ENCODE peak calls at places on chromosomes 2 and 18, in six cellular contexts. One of them, this sample, is unnamed. For H3K27me3, the result is how much of the 10 kb centered on the place peaks cover.

GRCh38 chr2:202771741-202772470 is 99.7 kb downstream of the ICA1L start:
- DNase-seq in endothelial cell of umbilical vein: no peak
- DNase-seq in HCT116: no peak
- DNase-seq in SK-N-SH: no peak
- DNase-seq in colonic mucosa: no peak
- DNase-seq in neuronal stem cell: no peak
- DNase-seq in this sample: no peak

GRCh38 chr2:207223051-207223450 is 57.3 kb upstream of the KLF7 start:
- DNase-seq in colonic mucosa: no peak
- DNase-seq in endothelial cell of umbilical vein: no peak
- DNase-seq in HCT116: no peak
- DNase-seq in SK-N-SH: no peak
- DNase-seq in neuronal stem cell: no peak
- DNase-seq in this sample: no peak

GRCh38 chr2:237297421-237298155 is 116.4 kb downstream of the COL6A3 start:
- DNase-seq in colonic mucosa: no peak
- DNase-seq in neuronal stem cell: no peak
- DNase-seq in HCT116: no peak
- DNase-seq in SK-N-SH: no peak
- DNase-seq in endothelial cell of umbilical vein: no peak
- DNase-seq in this sample: peak

GRCh38 chr2:138974651-138975050 is 194.5 kb upstream of the NXPH2 start:
- DNase-seq in HCT116: no peak
- DNase-seq in colonic mucosa: no peak
- DNase-seq in endothelial cell of umbilical vein: no peak
- DNase-seq in neuronal stem cell: no peak
- DNase-seq in SK-N-SH: no peak
- DNase-seq in this sample: no peak

GRCh38 chr2:71884303-71885042 is 263.2 kb downstream of the CYP26B1 start:
- DNase-seq in endothelial cell of umbilical vein: peak
- DNase-seq in colonic mucosa: no peak
- DNase-seq in neuronal stem cell: no peak
- DNase-seq in SK-N-SH: no peak
- DNase-seq in HCT116: no peak
- DNase-seq in this sample: no peak

GRCh38 chr2:149731112-149731511 is 143.5 kb upstream of the MMADHC start:
- DNase-seq in colonic mucosa: no peak
- DNase-seq in endothelial cell of umbilical vein: no peak
- DNase-seq in neuronal stem cell: no peak
- DNase-seq in SK-N-SH: no peak
- DNase-seq in HCT116: no peak
- DNase-seq in this sample: no peak

GRCh38 chr2:70463581-70463980 is 90.0 kb downstream of the TGFA start:
- DNase-seq in endothelial cell of umbilical vein: no peak
- DNase-seq in colonic mucosa: no peak
- DNase-seq in HCT116: no peak
- DNase-seq in neuronal stem cell: no peak
- DNase-seq in SK-N-SH: no peak
- DNase-seq in this sample: no peak

GRCh38 chr2:189142893-189143759 is 36.4 kb downstream of the COL5A2 start:
- DNase-seq in HCT116: peak
- DNase-seq in colonic mucosa: peak
- DNase-seq in SK-N-SH: no peak
- DNase-seq in neuronal stem cell: peak
- DNase-seq in endothelial cell of umbilical vein: peak
- DNase-seq in this sample: peak

GRCh38 chr2:173652731-173653426 is 298.2 kb downstream of the CDCA7 start:
- DNase-seq in endothelial cell of umbilical vein: peak
- DNase-seq in colonic mucosa: no peak
- DNase-seq in HCT116: peak
- DNase-seq in neuronal stem cell: no peak
- DNase-seq in SK-N-SH: no peak
- DNase-seq in this sample: no peak

GRCh38 chr2:157193461-157193860 is 64.0 kb upstream of the GALNT5 start:
- DNase-seq in SK-N-SH: no peak
- DNase-seq in neuronal stem cell: no peak
- DNase-seq in endothelial cell of umbilical vein: no peak
- DNase-seq in colonic mucosa: no peak
- DNase-seq in HCT116: no peak
- DNase-seq in this sample: no peak

GRCh38 chr2:141589314-141589713 is 541.5 kb downstream of the LRP1B start:
- DNase-seq in HCT116: no peak
- DNase-seq in neuronal stem cell: no peak
- DNase-seq in colonic mucosa: no peak
- DNase-seq in SK-N-SH: no peak
- DNase-seq in endothelial cell of umbilical vein: no peak
- DNase-seq in this sample: no peak

GRCh38 chr2:233865838-233866237 is 2.3 kb downstream of the MSL3B start:
- DNase-seq in HCT116: no peak
- DNase-seq in SK-N-SH: peak
- DNase-seq in endothelial cell of umbilical vein: no peak
- DNase-seq in colonic mucosa: no peak
- DNase-seq in neuronal stem cell: no peak
- DNase-seq in this sample: peak

GRCh38 chr18:58847383-58848071 is 17.1 kb upstream of the ZNF532 start:
- DNase-seq in HCT116: no peak
- DNase-seq in endothelial cell of umbilical vein: peak
- DNase-seq in SK-N-SH: no peak
- DNase-seq in colonic mucosa: no peak
- DNase-seq in neuronal stem cell: peak
- DNase-seq in this sample: no peak

GRCh38 chr2:96913398-96914202 is 43.7 kb upstream of the SEMA4C start:
- DNase-seq in neuronal stem cell: no peak
- DNase-seq in endothelial cell of umbilical vein: no peak
- DNase-seq in HCT116: no peak
- DNase-seq in SK-N-SH: no peak
- DNase-seq in colonic mucosa: no peak
- DNase-seq in this sample: peak

GRCh38 chr2:28558918-28559317 is 63.1 kb downstream of the PLB1 start:
- DNase-seq in colonic mucosa: no peak
- DNase-seq in HCT116: no peak
- DNase-seq in neuronal stem cell: no peak
- DNase-seq in endothelial cell of umbilical vein: no peak
- DNase-seq in SK-N-SH: no peak
- DNase-seq in this sample: no peak

GRCh38 chr2:70552501-70553333 is 909 bp downstream of the TGFA start:
- DNase-seq in colonic mucosa: peak
- DNase-seq in HCT116: no peak
- DNase-seq in SK-N-SH: peak
- DNase-seq in neuronal stem cell: peak
- DNase-seq in endothelial cell of umbilical vein: no peak
- DNase-seq in this sample: peak

GRCh38 chr2:228657807-228658402 is 476.4 kb upstream of the SPHKAP start:
- DNase-seq in colonic mucosa: no peak
- DNase-seq in HCT116: peak
- DNase-seq in neuronal stem cell: no peak
- DNase-seq in endothelial cell of umbilical vein: no peak
- DNase-seq in SK-N-SH: peak
- DNase-seq in this sample: no peak

GRCh38 chr2:224008702-224009261 is 30.3 kb downstream of the SERPINE2 start:
- DNase-seq in endothelial cell of umbilical vein: no peak
- DNase-seq in neuronal stem cell: no peak
- DNase-seq in SK-N-SH: peak
- DNase-seq in HCT116: no peak
- DNase-seq in colonic mucosa: peak
- DNase-seq in this sample: no peak
- H3K9ac ChIP-seq in endothelial cell of umbilical vein: no peak
- H3K9ac ChIP-seq in neuronal stem cell: no peak
- H3K9ac ChIP-seq in SK-N-SH: no peak
- H3K9ac ChIP-seq in HCT116: no peak
- H3K9ac ChIP-seq in colonic mucosa: no peak
- H3K9ac ChIP-seq in this sample: no peak

GRCh38 chr18:13217971-13218375 is 587 bp upstream of the LDLRAD4 start:
- DNase-seq in neuronal stem cell: no peak
- DNase-seq in endothelial cell of umbilical vein: peak
- DNase-seq in HCT116: no peak
- DNase-seq in SK-N-SH: no peak
- DNase-seq in colonic mucosa: peak
- DNase-seq in this sample: peak

GRCh38 chr18:13217466-13217961 is 1.0 kb upstream of the LDLRAD4 start:
- DNase-seq in neuronal stem cell: peak
- DNase-seq in colonic mucosa: peak
- DNase-seq in SK-N-SH: peak
- DNase-seq in endothelial cell of umbilical vein: peak
- DNase-seq in HCT116: no peak
- DNase-seq in this sample: peak

GRCh38 chr18:13219576-13219975 is 1.0 kb downstream of the LDLRAD4 start:
- DNase-seq in SK-N-SH: no peak
- DNase-seq in colonic mucosa: no peak
- DNase-seq in neuronal stem cell: no peak
- DNase-seq in HCT116: no peak
- DNase-seq in endothelial cell of umbilical vein: no peak
- DNase-seq in this sample: no peak

GRCh38 chr18:13219012-13219396 is 444 bp downstream of the LDLRAD4 start:
- DNase-seq in HCT116: no peak
- DNase-seq in endothelial cell of umbilical vein: no peak
- DNase-seq in SK-N-SH: no peak
- DNase-seq in colonic mucosa: no peak
- DNase-seq in neuronal stem cell: no peak
- DNase-seq in this sample: no peak

GRCh38 chr18:13218376-13219011 is at the start of gene LDLRAD4:
- DNase-seq in SK-N-SH: peak
- DNase-seq in endothelial cell of umbilical vein: peak
- DNase-seq in neuronal stem cell: peak
- DNase-seq in colonic mucosa: peak
- DNase-seq in HCT116: no peak
- DNase-seq in this sample: peak
- H3K27me3 ChIP-seq in SK-N-SH: under half
- H3K27me3 ChIP-seq in endothelial cell of umbilical vein: half or more
- H3K27me3 ChIP-seq in neuronal stem cell: under half
- H3K27me3 ChIP-seq in colonic mucosa: under half
- H3K27me3 ChIP-seq in HCT116: under half
- H3K27me3 ChIP-seq in this sample: under half

GRCh38 chr2:69384618-69385081 is 2.4 kb downstream of the GFPT1 start:
- DNase-seq in HCT116: no peak
- DNase-seq in SK-N-SH: no peak
- DNase-seq in neuronal stem cell: no peak
- DNase-seq in endothelial cell of umbilical vein: no peak
- DNase-seq in colonic mucosa: no peak
- DNase-seq in this sample: no peak
- H3K27ac ChIP-seq in HCT116: no peak
- H3K27ac ChIP-seq in SK-N-SH: no peak
- H3K27ac ChIP-seq in neuronal stem cell: no peak
- H3K27ac ChIP-seq in endothelial cell of umbilical vein: no peak
- H3K27ac ChIP-seq in colonic mucosa: peak
- H3K27ac ChIP-seq in this sample: no peak

DNA sequence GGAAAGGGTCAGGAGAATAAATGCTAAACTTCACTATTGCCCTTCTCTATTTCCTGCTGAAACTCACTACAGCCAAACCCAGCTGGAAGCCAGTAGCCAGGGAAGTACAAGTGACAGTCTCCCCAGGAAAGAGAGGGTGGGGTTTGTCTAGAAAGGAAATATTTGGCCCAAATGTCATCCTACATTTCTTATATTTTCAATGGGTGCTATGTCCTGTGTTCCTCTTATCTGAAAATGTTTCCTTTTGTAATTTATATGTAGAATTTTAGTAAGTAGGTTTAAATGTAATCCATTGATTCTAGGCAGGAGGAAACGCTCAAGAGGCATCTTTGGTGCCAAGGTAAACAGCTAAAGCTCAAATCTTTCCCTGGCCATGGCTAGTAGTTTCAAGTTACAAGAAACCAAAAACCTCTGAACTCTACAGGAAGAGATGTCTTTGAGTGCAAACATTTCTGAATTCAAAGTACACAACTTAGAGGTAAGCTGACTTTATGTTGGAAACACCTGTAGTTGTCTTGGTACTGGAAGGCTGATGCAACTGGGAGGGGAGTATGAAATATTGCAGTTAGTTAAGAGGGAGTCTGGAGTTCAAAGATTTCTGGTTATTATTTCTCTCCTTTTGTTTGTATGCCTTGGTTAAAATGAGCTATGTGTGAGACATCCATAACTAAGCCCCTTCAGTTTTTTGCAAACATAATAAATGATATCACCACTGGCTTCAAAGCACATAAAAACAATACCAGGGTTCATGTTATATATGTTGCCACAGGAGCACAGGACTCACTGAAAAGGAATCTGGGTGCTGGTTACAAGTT is 356.1 kb upstream of the ZC3H15 start:
- DNase-seq in endothelial cell of umbilical vein: peak
- DNase-seq in HCT116: peak
- DNase-seq in SK-N-SH: no peak
- DNase-seq in neuronal stem cell: no peak
- DNase-seq in colonic mucosa: no peak
- DNase-seq in this sample: no peak
- H3K9ac ChIP-seq in endothelial cell of umbilical vein: peak
- H3K9ac ChIP-seq in HCT116: no peak
- H3K9ac ChIP-seq in SK-N-SH: no peak
- H3K9ac ChIP-seq in neuronal stem cell: no peak
- H3K9ac ChIP-seq in colonic mucosa: no peak
- H3K9ac ChIP-seq in this sample: no peak

GRCh38 chr2:176935543-176936102 is 277.0 kb upstream of the HNRNPA3 start:
- DNase-seq in HCT116: no peak
- DNase-seq in colonic mucosa: no peak
- DNase-seq in endothelial cell of umbilical vein: no peak
- DNase-seq in SK-N-SH: no peak
- DNase-seq in neuronal stem cell: no peak
- DNase-seq in this sample: no peak
- H3K27me3 ChIP-seq in HCT116: under half
- H3K27me3 ChIP-seq in colonic mucosa: under half
- H3K27me3 ChIP-seq in endothelial cell of umbilical vein: under half
- H3K27me3 ChIP-seq in SK-N-SH: under half
- H3K27me3 ChIP-seq in neuronal stem cell: under half
- H3K27me3 ChIP-seq in this sample: under half

GRCh38 chr2:176003958-176004357 is 1.9 kb upstream of the LNPK start:
- DNase-seq in colonic mucosa: no peak
- DNase-seq in endothelial cell of umbilical vein: no peak
- DNase-seq in SK-N-SH: no peak
- DNase-seq in neuronal stem cell: no peak
- DNase-seq in HCT116: no peak
- DNase-seq in this sample: no peak
- H3K27ac ChIP-seq in colonic mucosa: no peak
- H3K27ac ChIP-seq in endothelial cell of umbilical vein: no peak
- H3K27ac ChIP-seq in SK-N-SH: no peak
- H3K27ac ChIP-seq in neuronal stem cell: no peak
- H3K27ac ChIP-seq in HCT116: no peak
- H3K27ac ChIP-seq in this sample: no peak

DNA sequence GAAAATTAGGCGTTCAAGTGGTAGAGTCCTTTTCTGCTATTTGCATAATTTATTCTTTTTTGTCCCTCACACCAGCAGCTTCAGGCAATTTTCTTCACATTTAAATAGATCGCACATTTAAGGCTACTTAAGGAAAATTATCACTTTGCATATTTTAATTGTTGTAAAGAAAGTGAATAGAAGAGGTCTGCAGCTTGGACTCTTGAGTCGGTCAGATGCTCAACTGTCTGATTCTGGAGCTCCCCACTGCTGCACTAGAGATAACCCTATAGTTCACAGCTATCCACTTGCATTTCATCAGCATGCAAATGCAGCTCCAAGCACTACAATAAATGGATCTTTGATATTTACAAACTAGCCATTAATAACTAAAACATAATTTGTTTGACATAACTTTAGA is 141.2 kb downstream of the FIGN start:
- DNase-seq in SK-N-SH: no peak
- DNase-seq in neuronal stem cell: no peak
- DNase-seq in colonic mucosa: no peak
- DNase-seq in endothelial cell of umbilical vein: no peak
- DNase-seq in HCT116: no peak
- DNase-seq in this sample: no peak
- H3K9ac ChIP-seq in SK-N-SH: no peak
- H3K9ac ChIP-seq in neuronal stem cell: no peak
- H3K9ac ChIP-seq in colonic mucosa: no peak
- H3K9ac ChIP-seq in endothelial cell of umbilical vein: no peak
- H3K9ac ChIP-seq in HCT116: no peak
- H3K9ac ChIP-seq in this sample: no peak

GRCh38 chr2:367246-367645 is 79.4 kb upstream of the ALKAL2 start:
- DNase-seq in colonic mucosa: no peak
- DNase-seq in HCT116: no peak
- DNase-seq in SK-N-SH: no peak
- DNase-seq in neuronal stem cell: no peak
- DNase-seq in endothelial cell of umbilical vein: no peak
- DNase-seq in this sample: no peak
- H3K27me3 ChIP-seq in colonic mucosa: under half
- H3K27me3 ChIP-seq in HCT116: under half
- H3K27me3 ChIP-seq in SK-N-SH: under half
- H3K27me3 ChIP-seq in neuronal stem cell: under half
- H3K27me3 ChIP-seq in endothelial cell of umbilical vein: under half
- H3K27me3 ChIP-seq in this sample: under half